ENCODE peak calls at places on chromosomes 1 and 21, in four cellular contexts. J is dorsolateral prefrontal cortex, F is HS-27A, V is activated T-cell treated with anti-CD3 and anti-CD28 coated beads for 1 hour. Z is an unnamed sample.
A peak's percentile ranks its signal among the peaks of the same experiment; 100 is the strongest.

GRCh38 chr1:27233677-27234053 is 767 bp upstream of the WDTC1 start:
- DNase-seq in V (peak; percentile 10), F (no peak), J (no peak), Z (peak; percentile 14)

GRCh38 chr1:26787381-26787705 is 407 bp upstream of the PIGV start:
- DNase-seq in V (no peak), J (no peak), F (no peak), Z (no peak)

GRCh38 chr1:35203295-35203694 is 10.3 kb upstream of the SFPQ start:
- DNase-seq in V (no peak), F (no peak), J (no peak), Z (no peak)

GRCh38 chr1:95169544-95169943 is 52.4 kb downstream of the TLCD4 start:
- DNase-seq in V (no peak), J (no peak), F (peak; percentile 51), Z (no peak)

GRCh38 chr1:37732111-37732780 is 32.7 kb downstream of the EPHA10 start:
- DNase-seq in F (no peak), V (no peak), J (no peak), Z (no peak)

GRCh38 chr1:17189632-17190525 is 15.0 kb upstream of the PADI1 start:
- DNase-seq in V (no peak), F (peak; percentile 99), J (no peak), Z (no peak)

GRCh38 chr1:180615493-180616290 is 16.1 kb upstream of the XPR1 start:
- DNase-seq in V (no peak), J (no peak), F (no peak), Z (no peak)

GRCh38 chr1:161838362-161838761 is 72.2 kb downstream of the ATF6 start:
- DNase-seq in V (no peak), F (no peak), J (no peak), Z (no peak)

GRCh38 chr1:231235526-231235925 is 5.5 kb upstream of the GNPAT start:
- DNase-seq in J (no peak), V (no peak), F (no peak), Z (no peak)

GRCh38 chr21:44440241-44441040 is 14.9 kb upstream of the LRRC3 start:
- DNase-seq in F (no peak), V (no peak), J (no peak), Z (no peak)

GRCh38 chr1:38073926-38074677 is 27.5 kb upstream of the POU3F1 start:
- DNase-seq in J (no peak), V (no peak), F (no peak), Z (no peak)

GRCh38 chr1:67020304-67020703 is 33.6 kb downstream of the SLC35D1 start:
- DNase-seq in J (no peak), V (no peak), F (no peak), Z (no peak)

GRCh38 chr1:25799758-25800537 is at the start of gene SELENON:
- DNase-seq in V (no peak), F (no peak), J (no peak), Z (no peak)

GRCh38 chr1:165456114-165456513 is 11.2 kb upstream of the RXRG start:
- DNase-seq in F (no peak), V (no peak), J (no peak), Z (no peak)

GRCh38 chr1:206461602-206462455 is 8.4 kb upstream of the IKBKE start:
- DNase-seq in V (peak; percentile 66), F (no peak), J (peak; percentile 76), Z (peak; percentile 76)

GRCh38 chr1:21318714-21319159 is 28.5 kb upstream of the ECE1 start:
- DNase-seq in F (no peak), J (no peak), V (no peak), Z (no peak)

GRCh38 chr1:181175955-181176354 is 87.5 kb downstream of the IER5 start:
- DNase-seq in V (no peak), J (no peak), F (no peak), Z (no peak)

GRCh38 chr1:83761084-83761760 is 237.7 kb downstream of the TTLL7 start:
- DNase-seq in V (no peak), J (no peak), F (no peak), Z (peak; percentile 54)

Z was measured in memory B cell.